ENCODE peak calls at places on chromosomes 4 and X, in six cellular contexts. L is AG09309, C is esophagus muscularis mucosa, W is Panc1, U is choroid plexus epithelial cell, Q is tibial artery. F is an unnamed sample.
A peak's percentile ranks its signal among the peaks of the same experiment; 100 is the strongest.

GRCh38 chrX:13387656-13388421 is 68.0 kb upstream of the ATXN3L start:
- DNase-seq in L (no peak), C (no peak), W (no peak), U (peak; percentile 13), Q (no peak), F (peak; percentile 15)

GRCh38 chr4:113741971-113742370 is 19.6 kb downstream of the CAMK2D start:
- DNase-seq in L (no peak), C (no peak), W (no peak), U (no peak), Q (no peak), F (no peak)

GRCh38 chr4:121217385-121217784 is 53.3 kb upstream of the TNIP3 start:
- DNase-seq in L (peak; percentile 32), C (no peak), W (no peak), U (peak; percentile 88), Q (no peak), F (no peak)

GRCh38 chr4:102196221-102196620 is 149.1 kb downstream of the SLC39A8 start:
- DNase-seq in L (no peak), C (no peak), W (no peak), U (peak; percentile 37), Q (no peak), F (no peak)

GRCh38 chr4:147581601-147582350 is 35.4 kb upstream of the TMEM184C start:
- DNase-seq in L (peak; percentile 66), C (peak; percentile 72), W (no peak), U (peak; percentile 88), Q (no peak), F (no peak)

GRCh38 chr4:85084371-85085170 is 118.1 kb upstream of the WDFY3 start:
- DNase-seq in L (peak; percentile 48), C (no peak), W (peak; percentile 38), U (peak; percentile 91), Q (peak; percentile 38), F (peak; percentile 30)

GRCh38 chrX:110173192-110174175 is 144.4 kb downstream of the AMMECR1 start:
- DNase-seq in L (no peak), C (no peak), W (no peak), U (peak; percentile 26), Q (no peak), F (no peak)

GRCh38 chr4:183321079-183321478 is 1.0 kb upstream of the CLDN22 start:
- DNase-seq in L (no peak), C (no peak), W (no peak), U (no peak), Q (no peak), F (no peak)

GRCh38 chr4:41359836-41360213 is 103.1 kb downstream of the UCHL1 start:
- DNase-seq in L (no peak), C (no peak), W (no peak), U (no peak), Q (no peak), F (no peak)

GRCh38 chr4:86557526-86557925 is 36.6 kb upstream of the PTPN13 start:
- DNase-seq in L (no peak), C (no peak), W (no peak), U (peak; percentile 36), Q (no peak), F (no peak)

GRCh38 chr4:138911903-138912713 is 103.5 kb upstream of the NOCT start:
- DNase-seq in L (no peak), C (no peak), W (no peak), U (peak; percentile 54), Q (no peak), F (no peak)

GRCh38 chrX:17546356-17546755 is 171.4 kb downstream of the NHS start:
- DNase-seq in L (no peak), C (no peak), W (no peak), U (no peak), Q (no peak), F (no peak)

GRCh38 chrX:43958529-43958928 is 14.7 kb downstream of the NDP start:
- DNase-seq in L (peak; percentile 58), C (no peak), W (peak; percentile 71), U (peak; percentile 87), Q (no peak), F (no peak)

GRCh38 chrX:72100824-72101351 is 30.8 kb downstream of the RTL5 start:
- DNase-seq in L (no peak), C (no peak), W (no peak), U (no peak), Q (no peak), F (peak; percentile 61)

GRCh38 chr4:128350449-128351045 is 62.9 kb upstream of the PGRMC2 start:
- DNase-seq in L (no peak), C (no peak), W (no peak), U (no peak), Q (no peak), F (no peak)

GRCh38 chrX:13449441-13449840 is 120.0 kb upstream of the EGFL6 start:
- DNase-seq in L (no peak), C (no peak), W (no peak), U (no peak), Q (no peak), F (no peak)

GRCh38 chr4:93199492-93199891 is 629.1 kb upstream of the ATOH1 start:
- DNase-seq in L (no peak), C (no peak), W (no peak), U (peak; percentile 75), Q (no peak), F (no peak)

GRCh38 chr4:5863461-5864113 is 29.3 kb downstream of the CRMP1 start:
- DNase-seq in L (peak; percentile 71), C (no peak), W (peak; percentile 68), U (peak; percentile 93), Q (no peak), F (no peak)

GRCh38 chrX:47623540-47624027 is 3.9 kb upstream of the SYN1 start:
- DNase-seq in L (peak; percentile 27), C (no peak), W (no peak), U (peak; percentile 85), Q (peak; percentile 23), F (no peak)

GRCh38 chrX:154436597-154437397 is at the start of gene GDI1:
- DNase-seq in L (no peak), C (no peak), W (no peak), U (no peak), Q (peak; percentile 42), F (no peak)

GRCh38 chr4:88698539-88698938 is 910 bp upstream of the NAP1L5 start:
- DNase-seq in L (no peak), C (no peak), W (no peak), U (no peak), Q (no peak), F (no peak)

GRCh38 chr4:74503580-74503979 is 58.6 kb downstream of the AREG start:
- DNase-seq in L (no peak), C (no peak), W (no peak), U (peak; percentile 44), Q (no peak), F (no peak)

GRCh38 chrX:85828771-85829170 is 218.6 kb downstream of the CHM start:
- DNase-seq in L (no peak), C (no peak), W (no peak), U (no peak), Q (no peak), F (no peak)

GRCh38 chr4:77010841-77011354 is 61.3 kb downstream of the SEPTIN11 start:
- DNase-seq in L (no peak), C (no peak), W (no peak), U (peak; percentile 84), Q (no peak), F (no peak)

GRCh38 chrX:63430026-63430425 is 78.9 kb upstream of the SPIN4 start:
- DNase-seq in L (no peak), C (no peak), W (no peak), U (no peak), Q (no peak), F (no peak)
- TF ChIP-seq CTCF in L (no peak), C (no peak), W (peak; percentile 10), U (no peak), Q (no peak), F (no peak)

GRCh38 chr4:54657556-54658313 is at the start of gene KIT:
- DNase-seq in L (no peak), C (no peak), W (no peak), U (peak; percentile 23), Q (no peak), F (no peak)
- H3K4me3 ChIP-seq in L (peak within 1 kb of the TSS; percentile 76), C (peak within 1 kb of the TSS; percentile 69), W (peak within 1 kb of the TSS; percentile 45), U (peak within 1 kb of the TSS; percentile 58), Q (peak within 1 kb of the TSS; percentile 65), F (peak within 1 kb of the TSS; percentile 30)

GRCh38 chrX:78746496-78746895 is 1.0 kb upstream of the LPAR4 start:
- DNase-seq in L (no peak), C (no peak), W (no peak), U (no peak), Q (no peak), F (no peak)

GRCh38 chrX:78747471-78747870 is at the start of gene LPAR4:
- DNase-seq in L (no peak), C (no peak), W (no peak), U (peak; percentile 19), Q (no peak), F (no peak)
- TF ChIP-seq CTCF in L (no peak), C (no peak), W (no peak), U (no peak), Q (no peak), F (no peak)

GRCh38 chrX:15158736-15159406 is 111.0 kb downstream of the ASB9 start:
- DNase-seq in L (no peak), C (no peak), W (no peak), U (no peak), Q (no peak), F (no peak)
- H3K4me3 ChIP-seq in L (no peak overlapping the region), C (no peak overlapping the region), W (no peak overlapping the region), U (no peak overlapping the region), Q (no peak overlapping the region), F (peak overlapping the region; percentile 10)

DNA sequence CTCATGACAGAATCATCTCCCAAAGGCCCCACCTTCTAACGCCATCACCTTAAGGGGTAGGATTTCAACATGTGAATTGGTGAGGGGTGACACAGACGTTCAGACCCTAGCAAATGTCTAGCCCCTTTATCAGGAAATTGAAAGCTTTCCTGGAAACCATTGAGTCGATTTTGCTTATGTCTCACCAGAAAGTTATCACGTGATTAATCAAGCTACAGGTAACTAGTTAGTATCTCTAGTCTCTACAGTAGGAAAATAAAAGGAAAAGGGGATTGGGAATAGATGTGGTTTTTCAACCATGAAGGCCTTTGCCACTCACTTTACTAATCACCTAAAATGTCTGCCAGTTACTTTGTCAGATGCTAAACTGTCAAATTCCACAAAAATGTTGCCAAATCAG is 1133.0 kb downstream of the PDHA2 start:
- DNase-seq in L (no peak), C (no peak), W (no peak), U (no peak), Q (no peak), F (no peak)
- TF ChIP-seq CTCF in L (no peak), C (no peak), W (no peak), U (no peak), Q (no peak), F (no peak)

DNA sequence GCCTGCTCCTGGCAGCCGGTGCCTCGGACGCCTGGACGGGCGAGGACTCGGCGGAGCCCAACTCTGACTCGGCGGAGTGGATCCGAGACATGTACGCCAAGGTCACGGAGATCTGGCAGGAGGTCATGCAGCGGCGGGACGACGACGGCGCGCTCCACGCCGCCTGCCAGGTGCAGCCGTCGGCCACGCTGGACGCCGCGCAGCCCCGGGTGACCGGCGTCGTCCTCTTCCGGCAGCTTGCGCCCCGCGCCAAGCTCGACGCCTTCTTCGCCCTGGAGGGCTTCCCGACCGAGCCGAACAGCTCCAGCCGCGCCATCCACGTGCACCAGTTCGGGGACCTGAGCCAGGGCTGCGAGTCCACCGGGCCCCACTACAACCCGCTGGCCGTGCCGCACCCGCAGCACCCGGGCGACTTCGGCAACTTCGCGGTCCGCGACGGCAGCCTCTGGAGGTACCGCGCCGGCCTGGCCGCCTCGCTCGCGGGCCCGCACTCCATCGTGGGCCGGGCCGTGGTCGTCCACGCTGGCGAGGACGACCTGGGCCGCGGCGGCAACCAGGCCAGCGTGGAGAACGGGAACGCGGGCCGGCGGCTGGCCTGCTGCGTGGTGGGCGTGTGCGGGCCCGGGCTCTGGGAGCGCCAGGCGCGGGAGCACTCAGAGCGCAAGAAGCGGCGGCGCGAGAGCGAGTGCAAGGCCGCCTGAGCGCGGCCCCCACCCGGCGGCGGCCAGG is 4.3 kb downstream of the SOD3 start:
- DNase-seq in L (no peak), C (peak; percentile 86), W (no peak), U (no peak), Q (no peak), F (no peak)
- H3K4me3 ChIP-seq in L (no peak overlapping the region), C (peak overlapping the region; percentile 52), W (no peak overlapping the region), U (peak overlapping the region; percentile 39), Q (no peak overlapping the region), F (no peak overlapping the region)